ENCODE peak calls at places on chromosomes 5 and 9, in four cellular contexts. H is AG10803, F is brain microvascular endothelial cell, E is cardiac muscle cell. K is an unnamed sample.

GRCh38 chr9:17229945-17230560 is 95.2 kb downstream of the CNTLN start:
- DNase-seq in H (no peak), F (no peak), E (no peak), K (no peak)

GRCh38 chr5:107517185-107517868 is 153.4 kb downstream of the EFNA5 start:
- DNase-seq in E (peak), H (no peak), F (no peak), K (no peak)

GRCh38 chr5:1998716-1999317 is 116.1 kb upstream of the IRX4 start:
- DNase-seq in E (no peak), F (no peak), H (no peak), K (no peak)

GRCh38 chr5:135740475-135740874 is 94.0 kb upstream of the SLC25A48 start:
- DNase-seq in F (no peak), E (no peak), H (no peak), K (no peak)

GRCh38 chr9:22157271-22157670 is 148.2 kb upstream of the CDKN2B start:
- DNase-seq in H (no peak), F (peak), E (no peak), K (no peak)

GRCh38 chr5:25568294-25568693 is 923.5 kb upstream of the CDH10 start:
- DNase-seq in E (no peak), F (no peak), H (no peak), K (no peak)

GRCh38 chr5:527646-528591 is 3.7 kb upstream of the SLC9A3 start:
- DNase-seq in F (no peak), E (no peak), H (no peak), K (no peak)

GRCh38 chr5:159891371-159891770 is 24.9 kb upstream of the ADRA1B start:
- DNase-seq in F (no peak), H (no peak), E (no peak), K (no peak)

GRCh38 chr5:88190106-88190834 is 78.4 kb downstream of the TMEM161B start:
- DNase-seq in E (no peak), H (no peak), F (no peak), K (no peak)

GRCh38 chr5:156715287-156715686 is 134.8 kb upstream of the PPP1R2B start:
- DNase-seq in H (peak), E (no peak), F (no peak), K (no peak)

GRCh38 chr5:156722358-156722757 is 127.7 kb upstream of the PPP1R2B start:
- DNase-seq in E (no peak), F (no peak), H (no peak), K (no peak)

GRCh38 chr5:156716981-156717380 is 133.1 kb upstream of the PPP1R2B start:
- DNase-seq in H (no peak), F (no peak), E (no peak), K (no peak)

GRCh38 chr5:156718985-156719384 is 131.1 kb upstream of the PPP1R2B start:
- DNase-seq in E (no peak), F (no peak), H (no peak), K (no peak)
- TF ChIP-seq CTCF in E (no peak), F (no peak), H (no peak), K (no peak)

GRCh38 chr9:133679056-133679455 is 42.9 kb downstream of the DBH start:
- DNase-seq in F (no peak), H (no peak), E (no peak), K (no peak)

GRCh38 chr9:133677126-133678010 is 41.2 kb downstream of the DBH start:
- DNase-seq in H (no peak), F (no peak), E (no peak), K (no peak)

GRCh38 chr9:133680250-133680975 is 44.2 kb downstream of the DBH start:
- DNase-seq in E (no peak), F (no peak), H (no peak), K (no peak)

GRCh38 chr9:133680976-133681657 is 45.0 kb downstream of the DBH start:
- DNase-seq in F (no peak), E (no peak), H (no peak), K (no peak)

DNA sequence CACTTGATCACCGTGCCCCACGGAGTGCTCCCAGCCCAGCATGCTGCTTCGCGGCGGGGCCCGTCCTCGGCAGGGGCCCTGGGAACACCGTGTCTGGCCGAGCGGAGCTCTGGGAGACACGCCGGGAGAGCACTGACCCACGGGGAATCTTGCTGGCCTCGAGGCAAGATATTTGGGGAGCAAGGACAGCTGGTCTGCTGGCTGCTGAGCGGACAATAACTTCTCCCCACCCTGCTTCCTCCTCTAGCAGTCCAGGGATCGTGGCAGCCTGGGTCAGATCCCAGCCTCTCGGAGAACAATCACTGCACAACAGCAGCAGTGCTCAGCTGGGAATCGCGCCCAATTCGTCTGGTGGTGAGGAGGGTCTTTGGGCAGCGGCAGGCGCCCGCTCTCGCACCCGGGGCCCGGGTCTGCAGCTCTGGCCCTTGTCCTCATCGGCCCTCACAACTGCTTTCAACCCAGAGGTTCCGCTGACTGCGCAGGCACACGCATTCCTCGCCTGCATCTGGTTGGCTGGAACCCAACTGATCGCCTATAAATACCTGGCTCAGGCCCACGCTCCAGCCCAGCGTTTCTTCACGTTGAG is 43.4 kb downstream of the DBH start:
- DNase-seq in F (no peak), E (peak), H (no peak), K (no peak)
- H3K4me3 ChIP-seq in F (no peak), E (no peak), H (no peak), K (no peak)

GRCh38 chr5:63822633-63823032 is 139.6 kb downstream of the HTR1A start:
- DNase-seq in E (no peak), F (no peak), H (no peak), K (no peak)
- TF ChIP-seq CTCF in E (no peak), F (no peak), H (no peak), K (no peak)

DNA sequence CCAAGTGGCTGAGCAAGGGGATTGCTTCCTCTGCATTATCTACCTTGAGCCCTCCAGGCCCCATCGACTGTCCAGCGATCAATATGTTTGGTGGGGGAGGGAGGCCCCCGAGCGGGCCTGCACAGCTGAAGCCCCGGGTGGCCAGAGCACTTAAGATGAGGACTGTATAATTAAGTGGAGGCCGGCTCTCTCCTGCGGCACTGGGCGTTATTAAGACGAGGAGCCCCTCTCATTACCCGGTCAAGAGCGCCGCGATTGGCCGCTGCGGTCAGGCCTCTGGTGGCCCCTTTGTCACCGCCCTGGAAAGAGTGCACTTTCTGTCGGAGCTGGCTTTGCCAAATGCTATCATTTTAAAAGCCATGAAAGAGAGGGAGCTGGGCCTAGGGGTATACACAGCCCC is 106.4 kb upstream of the IRX1 start:
- DNase-seq in F (no peak), H (no peak), E (no peak), K (no peak)
- H3K4me3 ChIP-seq in F (no peak), H (no peak), E (no peak), K (no peak)